ENCODE peak calls at places on chromosomes 3 and 15, in seven cellular contexts. C is GM12878, X is K562, Q is H1, G is HCT116, I is HepG2, K is SK-N-SH. F is an unnamed sample.

GRCh38 chr15:67307156-67307555 is 52.6 kb downstream of the IQCH start:
- DNase-seq in I (no peak), Q (no peak), K (no peak), X (no peak), C (no peak), G (no peak), F (no peak)

GRCh38 chr3:190131329-190131728 is 10.6 kb upstream of the P3H2 start:
- DNase-seq in C (no peak), X (no peak), I (no peak), Q (no peak), G (peak; percentile 24), K (no peak), F (no peak)

GRCh38 chr3:107525101-107525953 is 2.6 kb downstream of the BBX start:
- DNase-seq in C (no peak), Q (no peak), G (no peak), K (peak; percentile 55), I (no peak), X (peak; percentile 9), F (no peak)

GRCh38 chr3:77319711-77320110 is 279.8 kb downstream of the ROBO2 start:
- DNase-seq in G (no peak), Q (no peak), C (no peak), K (peak; percentile 31), I (peak; percentile 15), X (peak; percentile 2), F (peak; percentile 20)

GRCh38 chr15:38225381-38225780 is 27.3 kb upstream of the SPRED1 start:
- DNase-seq in I (no peak), G (no peak), C (no peak), K (no peak), X (no peak), Q (no peak), F (no peak)

GRCh38 chr3:25728101-25728500 is 55.1 kb downstream of the NGLY1 start:
- DNase-seq in G (no peak), I (no peak), C (no peak), K (peak; percentile 17), Q (no peak), X (no peak), F (no peak)

GRCh38 chr15:45863881-45864580 is 229.2 kb downstream of the SQOR start:
- DNase-seq in X (no peak), I (no peak), Q (no peak), K (no peak), G (no peak), C (no peak), F (no peak)

GRCh38 chr3:65888980-65889706 is 149.6 kb downstream of the MAGI1 start:
- DNase-seq in C (no peak), I (no peak), K (no peak), Q (no peak), X (no peak), G (peak; percentile 13), F (no peak)

GRCh38 chr3:177427540-177427939 is 230.3 kb upstream of the TBL1XR1 start:
- DNase-seq in C (no peak), I (no peak), Q (no peak), X (no peak), G (no peak), K (no peak), F (no peak)

GRCh38 chr3:131221731-131222130 is 159.8 kb upstream of the NUDT16 start:
- DNase-seq in X (no peak), C (no peak), G (no peak), Q (no peak), K (no peak), I (no peak), F (no peak)

GRCh38 chr3:23162939-23163338 is 40.2 kb upstream of the UBE2E2 start:
- DNase-seq in I (no peak), X (no peak), C (peak; percentile 64), Q (no peak), K (no peak), G (no peak), F (peak; percentile 56)

GRCh38 chr3:59150039-59150438 is 100.2 kb upstream of the CFAP20DC start:
- DNase-seq in Q (no peak), C (no peak), X (no peak), G (peak; percentile 4), I (no peak), K (no peak), F (peak; percentile 9)

GRCh38 chr3:141266797-141267555 is 35.4 kb downstream of the PXYLP1 start:
- DNase-seq in C (no peak), G (no peak), I (no peak), Q (no peak), K (no peak), X (no peak), F (no peak)

GRCh38 chr3:149448331-149448831 is 26.1 kb upstream of the TM4SF4 start:
- DNase-seq in I (no peak), Q (no peak), G (no peak), X (no peak), C (no peak), K (no peak), F (no peak)

GRCh38 chr3:109985942-109986555 is 648.7 kb upstream of the DPPA4 start:
- DNase-seq in X (no peak), C (no peak), I (no peak), G (no peak), K (no peak), Q (no peak), F (no peak)
- TF ChIP-seq JUND in X (no peak), C (no peak), I (no peak), G (no peak), K (no peak), Q (no peak), F (no peak)

GRCh38 chr15:60519218-60519617 is 40.3 kb upstream of the ICE2 start:
- DNase-seq in G (no peak), Q (no peak), X (no peak), K (no peak), C (no peak), I (no peak), F (no peak)
- TF ChIP-seq JUND in G (no peak), Q (no peak), X (no peak), K (no peak), C (no peak), I (no peak), F (no peak)

DNA sequence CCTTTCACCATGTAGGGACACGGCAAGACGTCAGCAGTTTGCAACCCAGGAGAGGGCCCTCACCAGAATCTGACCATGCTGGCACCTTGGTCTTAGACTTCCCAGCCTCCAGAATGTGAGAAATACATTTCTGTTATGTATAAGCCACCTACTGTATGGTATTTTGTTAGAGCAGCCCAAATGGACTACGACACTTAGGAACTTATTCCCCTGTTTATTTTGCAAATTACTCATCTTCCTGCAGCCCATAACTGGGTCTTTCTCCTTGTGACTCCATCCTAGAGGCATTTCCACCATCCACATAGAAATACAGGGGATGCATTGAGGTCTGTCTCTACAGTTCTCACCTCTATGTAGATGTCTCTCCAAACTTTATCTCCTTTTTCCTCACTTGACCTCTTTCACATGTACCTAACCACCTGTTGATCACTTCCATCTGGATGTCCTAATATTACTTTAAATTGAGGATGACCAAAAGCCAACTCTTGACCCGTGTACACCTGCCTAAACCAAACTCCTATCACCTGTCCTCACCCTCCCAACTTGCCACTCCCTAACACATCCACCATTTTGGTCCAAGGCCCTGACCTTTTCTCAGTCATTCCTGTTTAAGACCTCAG is 406.0 kb upstream of the WNT5A start:
- DNase-seq in G (no peak), C (no peak), X (no peak), Q (no peak), K (no peak), I (no peak), F (no peak)
- TF ChIP-seq JUND in G (no peak), C (no peak), X (no peak), Q (no peak), K (no peak), I (no peak), F (no peak)

DNA sequence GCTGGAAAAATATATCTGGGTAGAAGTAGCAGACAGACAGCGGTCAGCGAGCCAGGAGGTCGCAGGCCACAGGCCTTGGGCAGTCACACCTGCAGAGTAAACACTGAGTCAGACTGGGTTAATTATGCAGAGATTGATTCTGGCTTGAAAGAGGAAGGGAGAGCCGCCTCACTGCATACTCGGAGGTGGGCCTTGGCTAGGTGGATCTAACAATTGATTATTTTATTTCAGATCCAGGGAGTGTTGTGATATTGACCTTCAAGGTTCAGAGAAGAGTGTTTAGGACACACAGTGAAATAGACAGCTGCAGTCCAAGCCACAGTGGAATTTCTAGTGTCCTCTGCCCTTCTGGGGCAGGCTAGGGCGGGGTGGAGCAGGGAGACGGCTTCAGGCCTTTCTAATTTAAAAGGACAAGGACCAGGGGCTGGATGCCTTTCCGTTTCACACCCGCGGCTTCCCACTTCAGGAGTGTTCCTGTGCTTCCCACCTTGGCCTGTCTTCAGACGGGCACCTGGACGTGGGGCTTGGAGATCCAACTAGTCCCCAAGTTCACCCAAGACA is 237.3 kb downstream of the XXYLT1 start:
- DNase-seq in K (no peak), Q (no peak), I (peak; percentile 53), G (peak; percentile 12), C (no peak), X (no peak), F (peak; percentile 72)
- TF ChIP-seq JUND in K (no peak), Q (peak; percentile 10), I (peak; percentile 82), G (peak; percentile 73), C (no peak), X (no peak), F (no peak)

DNA sequence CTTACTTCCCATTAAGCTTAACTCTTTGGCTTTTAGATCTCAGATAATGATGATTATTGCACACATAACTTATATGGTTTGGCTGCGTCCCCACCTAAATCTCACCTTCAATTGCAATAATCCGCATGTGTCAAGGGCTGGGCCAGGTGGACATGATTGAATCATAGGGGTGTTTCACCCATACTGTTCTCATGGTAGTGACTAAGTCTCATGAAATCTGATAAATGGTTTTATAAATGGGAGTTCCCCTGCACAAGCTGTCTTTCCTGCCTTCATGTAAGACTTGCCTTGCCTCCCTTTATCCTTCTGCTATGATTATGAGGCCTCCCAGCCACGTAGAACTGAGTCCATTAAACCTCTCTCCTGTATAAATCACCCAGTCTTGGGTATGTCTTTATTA is 654.0 kb downstream of the ROBO1 start:
- DNase-seq in K (no peak), Q (no peak), I (no peak), C (no peak), X (no peak), G (no peak), F (no peak)
- TF ChIP-seq JUND in K (no peak), Q (no peak), I (no peak), C (no peak), X (no peak), G (no peak), F (no peak)

DNA sequence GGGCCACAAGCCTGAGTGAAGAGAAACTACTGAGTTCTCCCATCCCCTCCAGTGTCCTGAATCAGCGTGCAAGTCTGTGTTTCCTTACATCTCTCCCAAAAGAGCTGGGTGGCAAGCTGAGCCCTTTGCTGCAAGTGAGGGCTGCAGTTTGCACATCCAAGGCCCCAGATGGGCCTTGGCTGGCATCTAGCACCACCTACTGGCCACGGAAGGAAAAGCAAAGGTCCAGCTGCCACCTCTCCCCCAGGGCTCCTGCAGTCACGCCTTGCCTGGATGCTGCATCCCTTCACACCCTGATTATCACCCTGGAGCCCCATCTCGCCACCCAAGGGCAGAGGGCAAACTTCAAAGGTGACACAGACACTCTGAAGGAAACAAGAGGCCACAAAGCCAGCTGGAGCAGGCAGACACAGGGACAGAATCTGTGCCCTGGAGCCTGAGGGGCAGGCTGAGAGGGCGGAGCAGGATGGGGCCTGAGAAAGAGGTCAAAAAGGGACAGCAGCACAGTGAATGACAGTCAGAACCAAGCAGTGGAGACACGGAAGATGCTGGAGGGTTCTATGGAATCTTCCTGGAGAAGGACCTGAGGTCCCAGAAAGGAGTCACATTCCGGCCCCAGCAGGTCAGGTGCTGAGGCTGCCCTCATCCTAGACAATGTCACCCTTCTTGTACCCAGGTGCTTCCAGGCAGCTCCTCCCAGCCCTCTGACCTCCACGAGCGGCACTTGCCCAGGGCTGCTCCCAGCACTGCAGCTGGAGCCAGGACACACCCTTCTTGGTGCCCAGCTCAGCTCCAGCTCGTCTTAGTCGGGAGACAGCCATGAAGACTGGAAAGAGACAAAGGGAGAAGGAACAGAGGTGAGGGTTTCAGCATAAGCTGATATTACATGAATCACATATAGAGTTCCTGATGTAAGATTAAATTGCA is 18.3 kb upstream of the NTRK3 start:
- DNase-seq in I (peak; percentile 7), Q (peak; percentile 60), X (peak; percentile 78), G (peak; percentile 23), K (peak; percentile 87), C (no peak), F (peak; percentile 51)
- TF ChIP-seq JUND in I (no peak), Q (no peak), X (no peak), G (no peak), K (no peak), C (no peak), F (no peak)